ENCODE peak calls at places on chromosome 4, in five cellular contexts. D, M, O, W and V are unnamed samples.

GRCh38 chr4:54109226-54110018 is 9.5 kb downstream of the GSX2 start:
- DNase-seq in D (no peak), M (no peak), O (no peak), W (no peak), V (no peak)

GRCh38 chr4:54971474-54971950 is 153.9 kb downstream of the KDR start:
- DNase-seq in D (peak; percentile 51), M (peak; percentile 18), O (peak; percentile 43), W (no peak), V (peak; percentile 53)

GRCh38 chr4:120331486-120332281 is 265.0 kb upstream of the MAD2L1 start:
- DNase-seq in D (no peak), M (no peak), O (no peak), W (no peak), V (peak; percentile 59)

GRCh38 chr4:109495514-109495913 is 61.9 kb downstream of the SEC24B start:
- DNase-seq in D (peak; percentile 17), M (no peak), O (no peak), W (no peak), V (no peak)

GRCh38 chr4:54840992-54841768 is 183.4 kb downstream of the KIT start:
- DNase-seq in D (peak; percentile 10), M (no peak), O (peak; percentile 11), W (no peak), V (no peak)

GRCh38 chr4:107736924-107737448 is 17.0 kb upstream of the PAPSS1 start:
- DNase-seq in D (peak; percentile 61), M (peak; percentile 69), O (peak; percentile 45), W (no peak), V (peak; percentile 44)

GRCh38 chr4:117400039-117400835 is 314.9 kb upstream of the TRAM1L1 start:
- DNase-seq in D (no peak), M (peak; percentile 68), O (no peak), W (no peak), V (peak; percentile 18)

GRCh38 chr4:138567696-138568095 is 325.5 kb upstream of the SLC7A11 start:
- DNase-seq in D (no peak), M (no peak), O (no peak), W (no peak), V (no peak)

GRCh38 chr4:128844931-128845330 is 35.4 kb downstream of the JADE1 start:
- DNase-seq in D (no peak), M (peak; percentile 33), O (no peak), W (no peak), V (no peak)

GRCh38 chr4:41346306-41347061 is 89.8 kb downstream of the UCHL1 start:
- DNase-seq in D (no peak), M (no peak), O (no peak), W (no peak), V (no peak)

GRCh38 chr4:53653484-53654053 is 62.3 kb upstream of the LNX1 start:
- DNase-seq in D (no peak), M (no peak), O (peak; percentile 9), W (peak; percentile 74), V (no peak)

GRCh38 chr4:147786031-147786430 is 54.1 kb downstream of the ARHGAP10 start:
- DNase-seq in D (no peak), M (no peak), O (no peak), W (no peak), V (no peak)

GRCh38 chr4:26871611-26872010 is 11.0 kb downstream of the STIM2 start:
- DNase-seq in D (no peak), M (no peak), O (peak; percentile 35), W (no peak), V (no peak)

GRCh38 chr4:112519689-112520597 is 4.0 kb upstream of the NEUROG2 start:
- DNase-seq in D (no peak), M (no peak), O (peak; percentile 35), W (no peak), V (no peak)
- TF ChIP-seq POLR2AphosphoS5 in D (no peak), M (no peak), O (no peak), W (no peak), V (no peak)

GRCh38 chr4:113056318-113056717 is 6.9 kb downstream of the ANK2 start:
- DNase-seq in D (no peak), M (no peak), O (no peak), W (no peak), V (no peak)
- TF ChIP-seq ZBTB33 in D (no peak), M (no peak), O (no peak), W (no peak), V (no peak)

GRCh38 chr4:2258091-2259035 is 3.5 kb downstream of the MXD4 start:
- DNase-seq in D (no peak), M (no peak), O (peak; percentile 8), W (no peak), V (no peak)

GRCh38 chr4:2255501-2256155 is 6.3 kb downstream of the MXD4 start:
- DNase-seq in D (no peak), M (no peak), O (peak; percentile 53), W (no peak), V (no peak)

GRCh38 chr4:2256156-2256731 is 5.7 kb downstream of the MXD4 start:
- DNase-seq in D (no peak), M (no peak), O (peak; percentile 24), W (no peak), V (no peak)

GRCh38 chr4:2257361-2258001 is 4.4 kb downstream of the MXD4 start:
- DNase-seq in D (no peak), M (no peak), O (peak; percentile 16), W (no peak), V (no peak)

GRCh38 chr4:2256781-2257191 is 5.1 kb downstream of the MXD4 start:
- DNase-seq in D (no peak), M (no peak), O (peak; percentile 16), W (no peak), V (no peak)
- TF ChIP-seq YY1 in D (no peak), M (no peak), O (no peak), W (no peak), V (no peak)

GRCh38 chr4:90689739-90690138 is 562.5 kb downstream of the CCSER1 start:
- DNase-seq in D (no peak), M (no peak), O (no peak), W (no peak), V (no peak)
- TF ChIP-seq POLR2AphosphoS5 in D (no peak), M (no peak), O (no peak), W (no peak), V (no peak)

DNA sequence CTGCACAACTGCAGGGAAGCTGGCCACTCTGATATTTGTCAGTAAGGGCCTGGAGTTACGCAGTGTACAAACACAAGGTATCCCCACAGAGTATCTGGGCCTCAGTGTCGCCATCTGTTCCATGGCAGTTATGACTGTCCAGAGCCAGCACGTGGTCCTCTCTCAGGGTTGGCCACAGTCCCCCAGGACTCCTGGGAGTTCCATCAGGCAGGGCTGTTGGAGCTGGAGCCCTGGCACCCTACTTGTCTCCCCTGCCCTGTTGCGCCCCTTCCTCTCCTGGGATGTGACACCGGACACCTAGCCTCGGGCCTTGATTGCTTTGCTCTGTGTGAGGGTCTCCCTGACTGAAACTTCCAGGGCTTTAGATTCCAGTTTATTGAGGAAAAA is 8.4 kb downstream of the HTRA3 start:
- DNase-seq in D (no peak), M (no peak), O (no peak), W (no peak), V (no peak)
- TF ChIP-seq ZBTB33 in D (no peak), M (no peak), O (no peak), W (no peak), V (no peak)

DNA sequence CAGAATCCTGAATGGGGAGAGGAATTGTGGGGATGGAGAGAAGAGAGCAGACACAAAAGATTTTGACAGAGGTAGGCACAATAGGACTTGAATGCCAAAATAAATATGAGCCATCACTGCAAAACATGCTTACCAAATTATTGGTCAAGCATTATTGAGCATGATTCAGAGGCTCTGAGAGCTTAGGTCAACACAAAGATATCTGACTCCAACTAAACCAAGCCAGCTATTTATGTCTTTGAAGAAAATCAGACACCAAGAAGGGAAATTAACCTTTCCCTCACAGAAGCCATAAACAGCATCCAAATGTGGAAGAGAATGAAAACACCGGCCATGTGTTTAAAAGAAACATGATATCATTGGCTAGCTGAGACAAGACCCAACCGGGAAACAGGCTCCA is 323.2 kb downstream of the RAB28 start:
- DNase-seq in D (no peak), M (no peak), O (no peak), W (no peak), V (no peak)
- TF ChIP-seq YY1 in D (no peak), M (no peak), O (no peak), W (no peak), V (no peak)

GRCh38 chr4:127759228-127759820 is 22.8 kb upstream of the HSPA4L start:
- DNase-seq in D (no peak), M (no peak), O (no peak), W (no peak), V (no peak)

GRCh38 chr4:127759893-127760292 is 22.2 kb upstream of the HSPA4L start:
- DNase-seq in D (no peak), M (peak; percentile 7), O (no peak), W (no peak), V (no peak)
- TF ChIP-seq POLR2AphosphoS5 in D (no peak), M (no peak), O (no peak), W (no peak), V (no peak)